ENCODE peak calls at places on chromosome X, in four cellular contexts. One of them, this sample, is unnamed.

GRCh38 chrX:48631376-48632090 is 34.2 kb downstream of the WDR13 start:
- DNase-seq in WTC11: peak
- DNase-seq in SK-N-SH: peak
- DNase-seq in GM12878: peak
- DNase-seq in this sample: peak

GRCh38 chrX:8179653-8180052 is 8.6 kb upstream of the VCX2 start:
- DNase-seq in SK-N-SH: peak
- DNase-seq in WTC11: no peak
- DNase-seq in GM12878: no peak
- DNase-seq in this sample: no peak

GRCh38 chrX:111375747-111376146 is 36.2 kb downstream of the DCX start:
- DNase-seq in SK-N-SH: no peak
- DNase-seq in WTC11: no peak
- DNase-seq in GM12878: no peak
- DNase-seq in this sample: no peak

GRCh38 chrX:39750246-39750790 is 347.4 kb downstream of the BCOR start:
- DNase-seq in GM12878: no peak
- DNase-seq in WTC11: no peak
- DNase-seq in SK-N-SH: no peak
- DNase-seq in this sample: no peak

GRCh38 chrX:1361910-1362309 is 25.3 kb downstream of the IL3RA start:
- DNase-seq in WTC11: no peak
- DNase-seq in GM12878: no peak
- DNase-seq in SK-N-SH: no peak
- DNase-seq in this sample: no peak

GRCh38 chrX:21974011-21974385 is 33.5 kb downstream of the SMS start:
- DNase-seq in SK-N-SH: no peak
- DNase-seq in WTC11: no peak
- DNase-seq in GM12878: peak
- DNase-seq in this sample: no peak

GRCh38 chrX:123738378-123738955 is 5.6 kb upstream of the THOC2 start:
- DNase-seq in GM12878: no peak
- DNase-seq in SK-N-SH: no peak
- DNase-seq in WTC11: no peak
- DNase-seq in this sample: no peak

GRCh38 chrX:97524997-97525396 is 641.3 kb downstream of the RPA4 start:
- DNase-seq in SK-N-SH: no peak
- DNase-seq in WTC11: no peak
- DNase-seq in GM12878: no peak
- DNase-seq in this sample: no peak

GRCh38 chrX:153474718-153475117 is 4.3 kb upstream of the HAUS7 start:
- DNase-seq in WTC11: peak
- DNase-seq in SK-N-SH: no peak
- DNase-seq in GM12878: no peak
- DNase-seq in this sample: peak

DNA sequence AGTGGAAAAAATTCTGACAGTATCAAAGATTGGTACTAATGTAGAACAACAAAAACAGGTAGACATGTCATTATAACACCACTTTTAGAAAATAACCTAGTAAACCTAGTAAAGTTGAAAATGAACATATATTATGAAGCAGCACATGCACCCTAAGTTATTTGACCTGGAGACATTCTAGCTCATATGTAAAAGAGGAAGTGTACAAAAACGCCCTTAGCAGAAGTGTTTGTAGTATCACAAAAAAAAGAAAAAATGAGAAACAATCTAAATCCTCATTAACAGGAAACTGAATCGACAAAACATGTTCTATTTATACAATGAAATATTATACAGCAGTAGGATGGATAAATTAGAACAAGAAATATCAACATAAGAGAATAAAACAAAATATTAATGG is 318.9 kb upstream of the PPP1R2C start:
- DNase-seq in WTC11: no peak
- DNase-seq in SK-N-SH: no peak
- DNase-seq in GM12878: no peak
- DNase-seq in this sample: no peak
- TF ChIP-seq USF1 in WTC11: no peak
- TF ChIP-seq USF1 in SK-N-SH: no peak
- TF ChIP-seq USF1 in GM12878: no peak
- TF ChIP-seq USF1 in this sample: no peak

DNA sequence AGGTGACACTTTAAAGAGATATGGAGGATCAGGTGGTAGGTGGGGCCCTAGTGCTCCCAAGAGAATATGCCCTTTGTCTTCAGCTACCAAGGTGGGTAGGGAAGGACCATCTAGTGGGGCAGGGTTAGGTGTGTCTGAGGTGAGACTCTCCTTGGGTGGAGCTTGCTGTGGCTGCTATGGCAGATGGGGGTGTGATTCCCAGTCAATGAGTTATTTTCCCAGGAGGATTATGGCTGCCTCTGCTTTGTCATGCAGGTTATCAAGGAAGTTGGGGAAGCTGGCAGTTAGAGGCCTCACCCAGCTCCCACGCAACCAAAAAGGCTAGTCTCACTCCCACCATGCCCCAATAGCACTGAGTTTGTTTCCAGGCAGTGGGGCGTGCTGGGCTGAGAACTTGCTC is 18.0 kb upstream of the SPIN2A start:
- DNase-seq in GM12878: no peak
- DNase-seq in SK-N-SH: no peak
- DNase-seq in WTC11: no peak
- DNase-seq in this sample: peak
- TF ChIP-seq USF1 in GM12878: no peak
- TF ChIP-seq USF1 in SK-N-SH: no peak
- TF ChIP-seq USF1 in WTC11: no peak
- TF ChIP-seq USF1 in this sample: no peak

GRCh38 chrX:112818114-112819012 is 22.3 kb downstream of the AMOT start:
- DNase-seq in GM12878: no peak
- DNase-seq in SK-N-SH: no peak
- DNase-seq in WTC11: no peak
- DNase-seq in this sample: no peak
- TF ChIP-seq USF1 in GM12878: no peak
- TF ChIP-seq USF1 in SK-N-SH: no peak
- TF ChIP-seq USF1 in WTC11: no peak
- TF ChIP-seq USF1 in this sample: no peak

GRCh38 chrX:64204252-64204651 is 1.3 kb downstream of the AMER1 start:
- DNase-seq in WTC11: peak
- DNase-seq in SK-N-SH: peak
- DNase-seq in GM12878: no peak
- DNase-seq in this sample: no peak
- TF ChIP-seq USF1 in WTC11: no peak
- TF ChIP-seq USF1 in SK-N-SH: no peak
- TF ChIP-seq USF1 in GM12878: no peak
- TF ChIP-seq USF1 in this sample: no peak

GRCh38 chrX:115356369-115356768 is 66.9 kb downstream of the LUZP4 start:
- DNase-seq in SK-N-SH: no peak
- DNase-seq in GM12878: no peak
- DNase-seq in WTC11: no peak
- DNase-seq in this sample: no peak

GRCh38 chrX:115357316-115357715 is 67.8 kb downstream of the LUZP4 start:
- DNase-seq in WTC11: no peak
- DNase-seq in GM12878: no peak
- DNase-seq in SK-N-SH: no peak
- DNase-seq in this sample: no peak

GRCh38 chrX:115364625-115365024 is 75.1 kb downstream of the LUZP4 start:
- DNase-seq in WTC11: no peak
- DNase-seq in GM12878: no peak
- DNase-seq in SK-N-SH: no peak
- DNase-seq in this sample: no peak

GRCh38 chrX:115362334-115363095 is 73.0 kb downstream of the LUZP4 start:
- DNase-seq in SK-N-SH: no peak
- DNase-seq in WTC11: no peak
- DNase-seq in GM12878: no peak
- DNase-seq in this sample: no peak

DNA sequence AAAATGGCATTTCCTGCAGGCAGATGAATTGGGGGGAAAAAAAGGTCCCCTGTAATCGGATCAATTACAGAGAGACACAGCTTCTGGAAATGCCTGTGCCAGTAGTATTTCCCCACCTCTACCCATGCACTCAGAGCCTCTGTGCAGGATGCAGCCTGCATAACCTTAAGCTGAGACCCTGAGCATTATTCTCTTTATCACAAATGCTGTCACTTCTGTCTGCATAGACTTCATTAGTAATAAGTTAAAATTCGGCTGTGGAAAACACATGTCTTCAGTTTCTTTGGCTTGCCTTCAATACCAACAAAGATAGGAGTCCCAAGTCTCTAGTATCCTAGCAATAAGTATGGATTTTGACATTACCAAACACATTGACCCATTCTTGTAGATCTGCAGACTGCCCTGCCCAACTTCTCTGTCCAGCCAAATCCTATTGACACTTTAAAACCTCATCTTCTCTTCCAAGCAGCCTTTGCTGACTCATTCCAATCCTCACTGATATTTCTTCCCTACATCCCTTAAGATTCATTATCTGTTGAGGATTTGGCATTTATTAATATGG is 70.8 kb downstream of the LUZP4 start:
- DNase-seq in GM12878: no peak
- DNase-seq in WTC11: no peak
- DNase-seq in SK-N-SH: no peak
- DNase-seq in this sample: no peak
- TF ChIP-seq USF1 in GM12878: no peak
- TF ChIP-seq USF1 in WTC11: no peak
- TF ChIP-seq USF1 in SK-N-SH: no peak
- TF ChIP-seq USF1 in this sample: no peak

GRCh38 chrX:151151668-151152267 is 24.6 kb upstream of the GPR50 start:
- DNase-seq in GM12878: no peak
- DNase-seq in WTC11: peak
- DNase-seq in SK-N-SH: peak
- DNase-seq in this sample: peak
- TF ChIP-seq USF1 in GM12878: no peak
- TF ChIP-seq USF1 in WTC11: no peak
- TF ChIP-seq USF1 in SK-N-SH: no peak
- TF ChIP-seq USF1 in this sample: no peak

GRCh38 chrX:120560405-120560841 is 339 bp downstream of the CUL4B start:
- DNase-seq in GM12878: no peak
- DNase-seq in SK-N-SH: no peak
- DNase-seq in WTC11: peak
- DNase-seq in this sample: no peak
- TF ChIP-seq USF1 in GM12878: no peak
- TF ChIP-seq USF1 in SK-N-SH: no peak
- TF ChIP-seq USF1 in WTC11: no peak
- TF ChIP-seq USF1 in this sample: no peak

This sample was measured in K562.